ENCODE peak calls at places on chromosomes 11 and 22, in seven cellular contexts. I is MCF 10A, W is right atrium auricular region, U is transverse colon, T is kidney epithelial cell, N is mucosa of descending colon, K is BE2C. M is an unnamed sample.

GRCh38 chr11:64339754-64340408 is at the start of gene CCDC88B:
- DNase-seq in U (peak), N (peak), I (no peak), T (no peak), K (no peak), W (no peak), M (no peak)

GRCh38 chr11:10366568-10367331 is 61.9 kb downstream of the ADM start:
- DNase-seq in N (peak), T (peak), K (peak), W (peak), U (peak), I (peak), M (peak)

GRCh38 chr11:44537679-44538078 is 27.8 kb upstream of the CD82 start:
- DNase-seq in W (no peak), I (no peak), T (no peak), K (no peak), U (no peak), N (no peak), M (no peak)

GRCh38 chr22:50016308-50016987 is 3.9 kb upstream of the IL17REL start:
- DNase-seq in I (no peak), U (peak), T (no peak), W (no peak), N (no peak), K (peak), M (no peak)

GRCh38 chr11:26188559-26188958 is 143.4 kb upstream of the ANO3 start:
- DNase-seq in N (no peak), K (no peak), I (no peak), W (no peak), U (no peak), T (no peak), M (no peak)

GRCh38 chr11:29773656-29774264 is 243.1 kb downstream of the KCNA4 start:
- DNase-seq in T (peak), I (peak), N (no peak), W (no peak), U (no peak), K (no peak), M (no peak)

GRCh38 chr11:132056689-132057088 is 686.3 kb downstream of the NTM start:
- DNase-seq in U (no peak), K (no peak), I (no peak), W (peak), T (peak), N (no peak), M (no peak)

GRCh38 chr11:30422389-30422788 is 99.5 kb downstream of the ARL14EP start:
- DNase-seq in T (no peak), N (no peak), I (no peak), K (no peak), W (no peak), U (no peak), M (no peak)

GRCh38 chr22:34808618-34809017 is 257.3 kb upstream of the ISX start:
- DNase-seq in U (no peak), W (no peak), T (no peak), I (no peak), K (no peak), N (no peak), M (no peak)

GRCh38 chr22:20433191-20433590 is 4.4 kb downstream of the SCARF2 start:
- DNase-seq in T (no peak), W (no peak), I (no peak), U (no peak), N (peak), K (no peak), M (no peak)

GRCh38 chr11:9689721-9690120 is 25.8 kb downstream of the SWAP70 start:
- DNase-seq in K (no peak), I (peak), T (no peak), N (no peak), W (no peak), U (no peak), M (no peak)

GRCh38 chr11:86435711-86436110 is 61.0 kb downstream of the CCDC81 start:
- DNase-seq in K (no peak), U (no peak), T (no peak), I (no peak), N (no peak), W (no peak), M (no peak)

GRCh38 chr11:17405232-17406005 is 17.0 kb upstream of the KCNJ11 start:
- DNase-seq in I (peak), N (peak), T (no peak), W (peak), K (peak), U (peak), M (peak)

GRCh38 chr11:6362868-6363678 is 27.2 kb upstream of the SMPD1 start:
- DNase-seq in N (peak), T (peak), K (peak), I (peak), U (peak), W (peak), M (peak)

GRCh38 chr11:103903005-103903404 is 133.4 kb upstream of the DDI1 start:
- DNase-seq in T (no peak), N (no peak), K (no peak), I (no peak), U (no peak), W (no peak), M (no peak)

GRCh38 chr22:35984183-35984710 is 44.4 kb downstream of the RBFOX2 start:
- DNase-seq in W (no peak), I (no peak), N (no peak), K (no peak), U (no peak), T (no peak), M (no peak)

GRCh38 chr11:64089493-64089892 is 53.8 kb downstream of the FLRT1 start:
- DNase-seq in T (no peak), N (no peak), U (no peak), I (no peak), K (no peak), W (no peak), M (no peak)

GRCh38 chr11:73167555-73167954 is 25.4 kb upstream of the FCHSD2 start:
- DNase-seq in N (no peak), I (no peak), K (no peak), W (no peak), T (no peak), U (no peak), M (no peak)

GRCh38 chr22:33919591-33920501 is at the start of gene LARGE1:
- DNase-seq in W (peak), I (peak), K (peak), N (peak), T (no peak), U (peak), M (peak)

GRCh38 chr11:46333129-46333947 is 13.9 kb upstream of the DGKZ start:
- DNase-seq in K (no peak), N (no peak), U (no peak), T (no peak), I (no peak), W (no peak), M (peak)

GRCh38 chr11:118618115-118618990 is 10.9 kb downstream of the PHLDB1 start:
- DNase-seq in U (no peak), T (no peak), K (peak), I (peak), N (peak), W (peak), M (peak)

GRCh38 chr11:73040046-73040445 is 102.1 kb downstream of the FCHSD2 start:
- DNase-seq in N (no peak), U (no peak), K (no peak), T (no peak), W (no peak), I (no peak), M (no peak)

GRCh38 chr22:37747090-37747714 is 50.4 kb downstream of the TRIOBP start:
- DNase-seq in K (no peak), T (no peak), N (no peak), W (no peak), U (no peak), I (peak), M (no peak)

GRCh38 chr11:85843929-85844328 is 11.3 kb upstream of the CCDC83 start:
- DNase-seq in W (no peak), N (no peak), U (no peak), I (no peak), K (no peak), T (no peak), M (no peak)

GRCh38 chr11:107562647-107563208 is 2.8 kb downstream of the ALKBH8 start:
- DNase-seq in N (no peak), I (peak), W (no peak), T (peak), K (no peak), U (no peak), M (no peak)

GRCh38 chr11:14058061-14058460 is 95.5 kb downstream of the SPON1 start:
- DNase-seq in T (no peak), N (no peak), W (no peak), I (no peak), K (no peak), U (no peak), M (no peak)

GRCh38 chr11:120182790-120183491 is 27.9 kb upstream of the OAF start:
- DNase-seq in U (peak), N (no peak), I (peak), T (no peak), K (peak), W (peak), M (peak)

GRCh38 chr11:130859896-130860295 is 56.4 kb downstream of the SNX19 start:
- DNase-seq in U (no peak), W (no peak), T (no peak), K (no peak), N (no peak), I (no peak), M (no peak)

GRCh38 chr22:44702479-44703219 is 645 bp downstream of the PRR5 start:
- DNase-seq in T (no peak), I (peak), N (no peak), K (no peak), W (no peak), U (no peak), M (peak)
- TF ChIP-seq CTCF in T (peak), I (no peak), N (no peak), K (peak), W (no peak), U (no peak), M (no peak)

GRCh38 chr11:84780689-84781293 is 846.4 kb downstream of the DLG2 start:
- DNase-seq in N (no peak), K (no peak), T (no peak), U (no peak), I (peak), W (no peak), M (no peak)
- TF ChIP-seq CTCF in N (peak), K (peak), T (peak), U (peak), I (peak), W (peak), M (peak)

GRCh38 chr11:101914737-101915426 is at the start of gene CEP126:
- DNase-seq in T (peak), U (peak), W (peak), N (peak), I (peak), K (peak), M (peak)
- TF ChIP-seq CTCF in T (peak), U (peak), W (peak), N (peak), I (peak), K (peak), M (no peak)

DNA sequence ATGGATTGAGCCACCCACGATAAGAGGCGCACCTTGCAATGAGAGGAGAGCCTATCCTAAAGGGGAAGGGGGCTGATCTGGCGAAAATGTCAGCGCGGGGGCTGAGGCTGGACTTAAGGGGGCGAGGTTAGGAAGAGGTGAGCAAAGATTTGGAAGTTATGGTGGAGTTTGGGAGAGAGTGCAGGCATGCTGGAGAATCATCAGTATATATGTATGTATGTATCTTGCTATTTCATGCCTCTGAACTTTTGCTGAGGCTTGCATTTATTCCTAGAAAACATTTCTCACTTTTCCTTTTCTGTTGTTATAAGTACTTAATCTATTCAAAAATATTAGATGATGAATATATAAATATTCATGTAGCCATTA is 17.2 kb upstream of the THRSP start:
- DNase-seq in T (no peak), U (no peak), I (no peak), W (no peak), K (no peak), N (no peak), M (no peak)
- TF ChIP-seq CTCF in T (no peak), U (no peak), I (no peak), W (no peak), K (no peak), N (no peak), M (peak)

GRCh38 chr11:70415176-70415575 is 16.8 kb downstream of the CTTN start:
- DNase-seq in I (no peak), K (no peak), W (no peak), T (no peak), N (no peak), U (no peak), M (no peak)
- TF ChIP-seq CTCF in I (no peak), K (peak), W (no peak), T (peak), N (no peak), U (no peak), M (no peak)

DNA sequence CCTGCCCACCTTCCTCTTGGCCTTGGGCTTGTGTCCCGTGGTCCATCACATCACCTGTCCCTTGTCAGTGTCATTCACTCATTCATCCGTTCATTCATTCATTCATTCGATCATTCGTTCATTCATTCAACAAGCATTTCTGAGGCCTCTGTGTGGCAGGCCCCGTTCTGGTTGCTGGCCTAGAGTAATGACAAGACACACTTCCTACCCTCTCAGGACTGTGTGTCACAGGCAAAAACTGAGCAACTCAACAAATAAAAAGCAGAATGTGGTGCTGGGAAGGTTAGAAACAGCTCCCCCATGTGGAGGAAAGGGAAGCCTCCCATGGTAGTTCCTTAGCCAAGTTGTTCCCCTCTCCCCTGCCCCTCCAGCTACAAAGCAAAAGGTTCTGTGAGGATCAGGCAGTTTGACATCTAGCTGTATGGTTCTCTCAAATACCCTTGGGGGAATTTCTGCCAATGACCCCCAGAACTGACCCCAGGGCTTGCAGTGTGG is 1.6 kb upstream of the OMP start:
- DNase-seq in I (peak), U (no peak), K (peak), T (no peak), N (no peak), W (no peak), M (no peak)
- TF ChIP-seq CTCF in I (peak), U (peak), K (peak), T (peak), N (no peak), W (no peak), M (peak)

GRCh38 chr22:24419480-24419860 is 7.9 kb upstream of the ADORA2A start:
- DNase-seq in T (no peak), K (no peak), W (no peak), U (no peak), N (peak), I (no peak), M (peak)

GRCh38 chr22:24420977-24421343 is 6.4 kb upstream of the ADORA2A start:
- DNase-seq in N (no peak), K (no peak), I (no peak), T (no peak), U (no peak), W (no peak), M (peak)

GRCh38 chr22:24420072-24420976 is 7.1 kb upstream of the ADORA2A start:
- DNase-seq in I (no peak), K (no peak), T (no peak), W (no peak), U (no peak), N (peak), M (peak)

GRCh38 chr22:24422078-24422665 is 5.2 kb upstream of the ADORA2A start:
- DNase-seq in N (no peak), U (no peak), W (no peak), K (no peak), T (no peak), I (no peak), M (no peak)

DNA sequence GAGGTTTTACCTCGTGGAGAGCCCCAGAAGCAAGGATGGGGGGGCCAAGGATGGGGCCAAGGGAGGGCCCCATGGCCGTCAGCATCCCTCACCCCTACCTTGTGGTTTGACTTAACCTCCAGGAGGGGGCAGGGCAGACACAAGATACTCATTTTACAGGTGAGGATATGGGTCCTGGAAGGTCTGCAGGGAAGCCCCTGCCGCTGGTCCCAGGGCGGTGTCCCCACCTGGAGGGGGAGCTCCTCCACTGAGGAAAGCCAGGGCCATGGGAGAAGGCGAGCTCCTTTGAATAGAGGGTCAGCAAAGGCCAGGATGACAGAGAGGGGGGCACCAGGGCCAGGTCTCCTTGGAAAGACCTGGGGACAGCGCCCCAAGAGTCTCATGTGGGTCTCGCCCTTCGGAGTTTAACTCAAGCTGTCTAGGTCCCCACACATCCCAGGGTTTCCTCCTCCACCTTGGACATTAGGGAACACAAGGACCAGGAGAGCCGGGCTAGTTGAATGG is 5.9 kb upstream of the ADORA2A start:
- DNase-seq in U (no peak), N (peak), W (no peak), K (no peak), I (peak), T (no peak), M (peak)
- TF ChIP-seq CTCF in U (peak), N (no peak), W (no peak), K (peak), I (peak), T (peak), M (peak)

GRCh38 chr22:38751422-38752346 is 4.1 kb downstream of the SUN2 start:
- DNase-seq in W (no peak), T (no peak), U (peak), K (no peak), N (peak), I (no peak), M (no peak)
- TF ChIP-seq CTCF in W (no peak), T (no peak), U (no peak), K (no peak), N (no peak), I (no peak), M (no peak)